ENCODE peak calls at places on chromosomes 4 and X, in seven cellular contexts. J is PC-9; N is OCI-LY7; B is CD8-positive, alpha-beta T cell; P is fibroblast of lung; Z is AG10803; I is dorsolateral prefrontal cortex. E is an unnamed sample.

GRCh38 chrX:55135171-55135570 is 46.4 kb downstream of the PAGE2 start:
- DNase-seq in N (peak), P (peak), B (peak), J (no peak), Z (peak), I (no peak), E (no peak)

GRCh38 chr4:16269742-16270522 is 43.7 kb upstream of the TAPT1 start:
- DNase-seq in N (no peak), I (no peak), B (no peak), Z (peak), J (no peak), P (peak), E (no peak)

GRCh38 chrX:118974908-118975671 is 672 bp downstream of the LONRF3 start:
- DNase-seq in P (peak), B (peak), J (peak), N (no peak), I (peak), Z (no peak), E (peak)

GRCh38 chr4:62948108-62948507 is 1461.1 kb downstream of the TECRL start:
- DNase-seq in N (no peak), P (peak), J (no peak), B (no peak), Z (no peak), I (no peak), E (no peak)

GRCh38 chrX:9628779-9629493 is 136.7 kb downstream of the GPR143 start:
- DNase-seq in P (no peak), N (no peak), I (no peak), Z (no peak), B (no peak), J (no peak), E (no peak)

GRCh38 chr4:31261632-31262031 is 541.5 kb downstream of the PCDH7 start:
- DNase-seq in J (no peak), B (no peak), P (no peak), I (no peak), N (no peak), Z (no peak), E (no peak)

GRCh38 chrX:77087529-77088169 is 359.5 kb upstream of the FGF16 start:
- DNase-seq in N (no peak), B (no peak), P (peak), J (no peak), I (no peak), Z (peak), E (no peak)

GRCh38 chr4:10082047-10082446 is 34.6 kb downstream of the WDR1 start:
- DNase-seq in B (no peak), N (no peak), P (no peak), J (no peak), I (no peak), Z (no peak), E (no peak)

GRCh38 chrX:56618250-56618649 is 54.8 kb downstream of the UBQLN2 start:
- DNase-seq in P (no peak), B (no peak), I (no peak), Z (no peak), J (no peak), N (no peak), E (no peak)

GRCh38 chr4:89829470-89830138 is 7.4 kb downstream of the SNCA start:
- DNase-seq in B (no peak), P (peak), J (no peak), I (peak), N (peak), Z (peak), E (no peak)

GRCh38 chrX:74578137-74578536 is 36.3 kb downstream of the RLIM start:
- DNase-seq in J (no peak), I (no peak), B (no peak), N (no peak), Z (no peak), P (no peak), E (no peak)

GRCh38 chr4:11489449-11490083 is 60.9 kb upstream of the HS3ST1 start:
- DNase-seq in J (no peak), I (no peak), Z (no peak), N (no peak), P (no peak), B (no peak), E (no peak)

GRCh38 chrX:49163555-49164419 is 1.2 kb downstream of the MAGIX start:
- DNase-seq in I (peak), J (peak), B (peak), Z (peak), P (peak), N (peak), E (peak)

GRCh38 chrX:49164589-49165360 is 2.2 kb downstream of the MAGIX start:
- DNase-seq in B (no peak), Z (no peak), N (no peak), I (no peak), J (no peak), P (no peak), E (no peak)

GRCh38 chrX:49166914-49167739 is 4.6 kb downstream of the MAGIX start:
- DNase-seq in I (no peak), N (peak), Z (peak), B (peak), J (no peak), P (peak), E (no peak)

GRCh38 chrX:49167740-49168108 is 4.0 kb upstream of the PLP2 start:
- DNase-seq in Z (no peak), B (no peak), J (no peak), P (no peak), I (no peak), N (no peak), E (no peak)

DNA sequence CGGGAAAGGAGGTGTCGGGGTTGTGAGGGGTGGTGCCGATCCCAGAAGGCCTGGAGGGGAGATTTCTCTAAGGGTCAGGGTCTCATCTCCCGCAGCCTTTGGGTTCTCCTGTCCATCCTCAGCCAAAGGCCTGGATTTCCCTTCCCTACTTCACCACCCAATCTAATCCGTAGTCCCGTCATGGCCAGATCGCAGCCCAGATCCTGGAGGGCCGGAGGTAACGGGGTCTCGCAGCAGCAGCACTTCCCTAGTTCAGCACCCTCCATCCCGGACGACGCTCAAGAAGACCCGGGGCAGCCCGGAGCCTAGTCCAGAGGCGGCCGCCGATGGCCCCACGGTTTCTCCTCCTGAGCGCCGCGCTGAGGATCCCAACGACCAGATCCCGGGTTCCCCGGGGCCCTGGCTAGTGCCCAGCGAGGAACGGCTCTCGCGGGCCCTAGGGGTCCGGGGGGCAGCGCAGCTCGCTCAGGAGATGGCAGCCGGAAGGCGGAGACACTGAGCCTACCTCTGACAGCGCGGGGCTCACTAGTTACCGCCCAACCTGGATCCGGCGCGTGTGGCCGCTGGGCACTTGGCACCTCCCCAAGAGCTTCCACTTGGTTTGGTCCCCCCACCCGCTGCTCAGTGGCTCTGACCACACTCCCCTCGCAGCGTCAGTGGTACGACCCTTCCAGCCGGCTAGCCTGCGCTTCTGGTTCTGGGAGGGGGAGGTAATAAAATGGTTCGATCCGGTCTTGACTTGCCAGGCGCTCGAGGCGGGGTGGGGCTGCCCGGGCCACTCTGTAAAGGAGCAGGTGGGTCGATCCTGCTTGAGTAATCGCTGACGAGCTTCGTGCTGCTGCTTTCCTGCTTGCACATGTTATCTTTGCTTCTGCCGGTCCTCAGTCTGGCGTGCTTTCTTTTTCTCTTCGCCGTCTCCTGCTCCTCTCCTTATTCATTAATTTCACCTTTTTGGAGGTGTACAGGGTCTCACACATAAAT is 3.6 kb downstream of the MAGIX start:
- DNase-seq in Z (peak), B (peak), P (peak), J (no peak), N (peak), I (no peak), E (peak)
- TF ChIP-seq CTCF in Z (peak), B (peak), P (no peak), J (no peak), N (peak), I (peak), E (peak)

GRCh38 chrX:20739038-20739745 is 472.5 kb upstream of the RPS6KA3 start:
- DNase-seq in J (no peak), N (no peak), B (no peak), P (no peak), Z (no peak), I (no peak), E (no peak)
- TF ChIP-seq CTCF in J (no peak), N (no peak), B (no peak), P (no peak), Z (no peak), I (no peak), E (no peak)

GRCh38 chr4:23614284-23614892 is 275.5 kb downstream of the PPARGC1A start:
- DNase-seq in N (peak), B (no peak), Z (peak), J (no peak), P (peak), I (no peak), E (no peak)
- TF ChIP-seq CTCF in N (peak), B (no peak), Z (peak), J (peak), P (peak), I (no peak), E (peak)

GRCh38 chr4:48681856-48682255 is 98.2 kb downstream of the FRYL start:
- DNase-seq in P (peak), I (no peak), Z (peak), J (peak), B (no peak), N (peak), E (no peak)
- TF ChIP-seq CTCF in P (peak), I (peak), Z (peak), J (peak), B (peak), N (peak), E (no peak)

DNA sequence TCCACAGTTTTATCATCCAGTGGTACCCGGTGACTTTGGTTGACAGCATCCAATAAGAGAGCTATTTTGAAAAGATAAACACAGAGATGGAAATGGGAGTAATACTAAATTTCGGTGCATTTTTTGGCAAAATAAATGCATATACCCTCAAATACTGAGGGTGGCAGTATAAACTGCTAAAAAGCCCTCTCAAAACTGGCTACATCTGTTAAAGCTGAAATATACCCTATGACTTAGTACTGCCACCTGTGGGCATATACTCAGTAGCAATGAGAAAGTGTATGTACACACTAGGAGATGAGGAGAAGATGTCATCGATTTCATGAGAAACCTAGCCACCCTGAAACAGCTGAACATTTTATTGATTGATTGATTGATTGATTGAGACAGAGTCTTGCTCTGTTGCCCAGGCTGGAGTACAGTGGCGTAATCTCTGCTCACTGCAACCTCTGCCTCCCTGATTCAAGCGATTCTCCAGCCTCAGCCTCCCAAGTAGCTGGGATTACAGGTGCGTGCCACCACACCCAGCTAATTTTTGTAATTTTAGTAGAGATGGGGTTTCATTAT is 12.2 kb upstream of the TMEM128 start:
- DNase-seq in I (no peak), P (peak), J (peak), B (no peak), N (peak), Z (peak), E (no peak)
- TF ChIP-seq CTCF in I (peak), P (peak), J (peak), B (peak), N (peak), Z (peak), E (peak)

E was measured in progenitor cell of endocrine pancreas.